ENCODE peak calls at places on chromosomes 12 and 14, in seven cellular contexts. M is GM06990, T is NT2/D1, X is tibial nerve, A is hepatic stellate cell, B is NCI-H1436, Y is glomerular endothelial cell. Q is an unnamed sample.

GRCh38 chr14:78164226-78164853 is 5.8 kb upstream of the NRXN3 start:
- DNase-seq in M (no peak), T (peak), X (no peak), A (no peak), B (peak), Y (no peak), Q (no peak)

GRCh38 chr12:18151036-18151435 is 61.0 kb upstream of the RERGL start:
- DNase-seq in M (no peak), T (no peak), X (no peak), A (no peak), B (no peak), Y (no peak), Q (no peak)

GRCh38 chr14:106417224-106418049 is 891.1 kb downstream of the TMEM121 start:
- DNase-seq in M (peak), T (peak), X (no peak), A (no peak), B (peak), Y (no peak), Q (no peak)

GRCh38 chr14:105052110-105052458 is 13.1 kb downstream of the GPR132 start:
- DNase-seq in M (no peak), T (no peak), X (no peak), A (no peak), B (no peak), Y (no peak), Q (no peak)

GRCh38 chr14:76083796-76084195 is 67.9 kb upstream of the GPATCH2L start:
- DNase-seq in M (no peak), T (no peak), X (no peak), A (no peak), B (no peak), Y (no peak), Q (no peak)

GRCh38 chr12:42299392-42300308 is 26.2 kb downstream of the ZCRB1 start:
- DNase-seq in M (peak), T (no peak), X (no peak), A (no peak), B (no peak), Y (no peak), Q (no peak)

GRCh38 chr12:49903700-49904423 is at the start of gene FAIM2:
- DNase-seq in M (no peak), T (no peak), X (no peak), A (peak), B (peak), Y (no peak), Q (peak)

GRCh38 chr14:77039285-77040058 is 11.0 kb upstream of the IRF2BPL start:
- DNase-seq in M (no peak), T (no peak), X (no peak), A (no peak), B (no peak), Y (no peak), Q (no peak)

GRCh38 chr14:76168531-76168930 is 16.8 kb downstream of the GPATCH2L start:
- DNase-seq in M (no peak), T (no peak), X (no peak), A (no peak), B (no peak), Y (no peak), Q (no peak)

GRCh38 chr14:52977798-52978197 is 26.9 kb upstream of the FERMT2 start:
- DNase-seq in M (no peak), T (no peak), X (no peak), A (no peak), B (no peak), Y (no peak), Q (peak)

GRCh38 chr14:90604356-90604755 is 207.5 kb downstream of the CALM1 start:
- DNase-seq in M (no peak), T (no peak), X (no peak), A (no peak), B (no peak), Y (no peak), Q (no peak)

GRCh38 chr12:662541-663292 is 528 bp downstream of the NINJ2 start:
- DNase-seq in M (no peak), T (no peak), X (no peak), A (no peak), B (no peak), Y (no peak), Q (no peak)

GRCh38 chr12:47811581-47812484 is 7.9 kb downstream of the HDAC7 start:
- DNase-seq in M (no peak), T (no peak), X (peak), A (peak), B (no peak), Y (no peak), Q (no peak)

GRCh38 chr12:41264281-41264680 is 76.2 kb downstream of the PDZRN4 start:
- DNase-seq in M (no peak), T (no peak), X (no peak), A (peak), B (no peak), Y (no peak), Q (no peak)

GRCh38 chr12:122350444-122350843 is 72.0 kb downstream of the CLIP1 start:
- DNase-seq in M (no peak), T (no peak), X (no peak), A (peak), B (no peak), Y (no peak), Q (no peak)

GRCh38 chr12:132178801-132179401 is 34.6 kb downstream of the NOC4L start:
- DNase-seq in M (no peak), T (no peak), X (no peak), A (no peak), B (peak), Y (no peak), Q (no peak)

GRCh38 chr12:75784591-75784990 is 247.0 kb downstream of the PHLDA1 start:
- DNase-seq in M (no peak), T (no peak), X (no peak), A (no peak), B (no peak), Y (no peak), Q (no peak)

GRCh38 chr12:115451151-115451784 is 767.3 kb upstream of the TBX3 start:
- DNase-seq in M (no peak), T (no peak), X (no peak), A (no peak), B (no peak), Y (no peak), Q (no peak)

Q was measured in brain pericyte.